ENCODE peak calls at places on chromosomes 7 and 10, in eight cellular contexts. T is amniotic stem cell, B is foreskin melanocyte, O is NAMALWA, F is right cardiac atrium, N is kidney, I is ELR, E is iPS DF 19.7. X is an unnamed sample.

GRCh38 chr10:132575320-132576201 is 38.0 kb downstream of the INPP5A start:
- DNase-seq in T (peak), B (no peak), O (no peak), F (no peak), N (no peak), I (peak), E (no peak), X (no peak)

GRCh38 chr10:81928119-81928518 is 53.1 kb downstream of the NRG3 start:
- DNase-seq in T (no peak), B (no peak), O (no peak), F (no peak), N (no peak), I (no peak), E (no peak), X (no peak)

GRCh38 chr7:73974101-73974947 is 53.6 kb upstream of the ELN start:
- DNase-seq in T (no peak), B (no peak), O (no peak), F (no peak), N (peak), I (no peak), E (no peak), X (no peak)

GRCh38 chr7:68969571-68969970 is 628.7 kb upstream of the AUTS2 start:
- DNase-seq in T (no peak), B (no peak), O (no peak), F (no peak), N (no peak), I (no peak), E (no peak), X (no peak)

GRCh38 chr7:28114056-28114455 is 66.5 kb downstream of the JAZF1 start:
- DNase-seq in T (no peak), B (no peak), O (no peak), F (no peak), N (no peak), I (no peak), E (no peak), X (no peak)

GRCh38 chr10:33098966-33099663 is 141.1 kb upstream of the ITGB1 start:
- DNase-seq in T (no peak), B (no peak), O (peak), F (no peak), N (no peak), I (peak), E (no peak), X (no peak)

GRCh38 chr10:784759-785538 is 95.5 kb upstream of the DIP2C start:
- DNase-seq in T (peak), B (no peak), O (no peak), F (peak), N (peak), I (peak), E (no peak), X (no peak)

GRCh38 chr7:55147736-55148135 is 128.9 kb downstream of the EGFR start:
- DNase-seq in T (no peak), B (no peak), O (no peak), F (no peak), N (no peak), I (no peak), E (no peak), X (no peak)

X was measured in SK-MEL-5.